ENCODE peak calls at places on chromosomes 16 and 17, in eight cellular contexts. One of them, this sample, is unnamed.

GRCh38 chr16:4884972-4885874 is 37.9 kb downstream of the UBN1 start:
- DNase-seq in MM.1S: no peak
- DNase-seq in neural progenitor cell: no peak
- DNase-seq in PC-3: no peak
- DNase-seq in GM23338: no peak
- DNase-seq in OCI-LY7: no peak
- DNase-seq in HCT116: no peak
- DNase-seq in hepatocyte: no peak
- DNase-seq in this sample: no peak

GRCh38 chr16:58128181-58128631 is 975 bp downstream of the CFAP20 start:
- DNase-seq in GM23338: no peak
- DNase-seq in HCT116: no peak
- DNase-seq in hepatocyte: no peak
- DNase-seq in MM.1S: peak
- DNase-seq in neural progenitor cell: peak
- DNase-seq in OCI-LY7: no peak
- DNase-seq in PC-3: no peak
- DNase-seq in this sample: peak

GRCh38 chr16:10729649-10730048 is 14.0 kb upstream of the NUBP1 start:
- DNase-seq in HCT116: peak
- DNase-seq in PC-3: peak
- DNase-seq in MM.1S: no peak
- DNase-seq in hepatocyte: no peak
- DNase-seq in GM23338: peak
- DNase-seq in OCI-LY7: no peak
- DNase-seq in neural progenitor cell: peak
- DNase-seq in this sample: peak

GRCh38 chr16:56990407-56991286 is 1.3 kb downstream of the NLRC5 start:
- DNase-seq in PC-3: no peak
- DNase-seq in GM23338: no peak
- DNase-seq in neural progenitor cell: no peak
- DNase-seq in HCT116: no peak
- DNase-seq in hepatocyte: no peak
- DNase-seq in OCI-LY7: no peak
- DNase-seq in MM.1S: no peak
- DNase-seq in this sample: peak

GRCh38 chr16:87166934-87167333 is 150.3 kb downstream of the C16orf95 start:
- DNase-seq in HCT116: no peak
- DNase-seq in hepatocyte: no peak
- DNase-seq in neural progenitor cell: no peak
- DNase-seq in GM23338: no peak
- DNase-seq in MM.1S: no peak
- DNase-seq in PC-3: no peak
- DNase-seq in OCI-LY7: no peak
- DNase-seq in this sample: no peak

GRCh38 chr17:75765981-75766380 is 989 bp upstream of the GALK1 start:
- DNase-seq in neural progenitor cell: no peak
- DNase-seq in PC-3: no peak
- DNase-seq in OCI-LY7: no peak
- DNase-seq in hepatocyte: no peak
- DNase-seq in MM.1S: no peak
- DNase-seq in HCT116: no peak
- DNase-seq in GM23338: no peak
- DNase-seq in this sample: no peak

GRCh38 chr17:40612510-40613244 is 34.9 kb downstream of the SMARCE1 start:
- DNase-seq in GM23338: no peak
- DNase-seq in HCT116: no peak
- DNase-seq in hepatocyte: no peak
- DNase-seq in neural progenitor cell: no peak
- DNase-seq in OCI-LY7: no peak
- DNase-seq in PC-3: peak
- DNase-seq in MM.1S: no peak
- DNase-seq in this sample: peak

GRCh38 chr17:38701504-38702165 is 3.4 kb upstream of the MLLT6 start:
- DNase-seq in MM.1S: peak
- DNase-seq in hepatocyte: peak
- DNase-seq in OCI-LY7: peak
- DNase-seq in HCT116: no peak
- DNase-seq in neural progenitor cell: no peak
- DNase-seq in GM23338: peak
- DNase-seq in PC-3: peak
- DNase-seq in this sample: peak

GRCh38 chr17:72661093-72661944 is 431.2 kb downstream of the SLC39A11 start:
- DNase-seq in PC-3: peak
- DNase-seq in neural progenitor cell: no peak
- DNase-seq in HCT116: peak
- DNase-seq in hepatocyte: peak
- DNase-seq in MM.1S: no peak
- DNase-seq in OCI-LY7: no peak
- DNase-seq in GM23338: no peak
- DNase-seq in this sample: no peak

GRCh38 chr16:82533161-82533560 is 93.6 kb upstream of the CDH13 start:
- DNase-seq in neural progenitor cell: no peak
- DNase-seq in OCI-LY7: no peak
- DNase-seq in HCT116: no peak
- DNase-seq in PC-3: no peak
- DNase-seq in hepatocyte: no peak
- DNase-seq in GM23338: no peak
- DNase-seq in MM.1S: no peak
- DNase-seq in this sample: no peak

GRCh38 chr17:59828478-59828760 is 64.3 kb downstream of the TUBD1 start:
- DNase-seq in neural progenitor cell: no peak
- DNase-seq in HCT116: no peak
- DNase-seq in GM23338: no peak
- DNase-seq in hepatocyte: no peak
- DNase-seq in MM.1S: no peak
- DNase-seq in PC-3: no peak
- DNase-seq in OCI-LY7: no peak
- DNase-seq in this sample: no peak

GRCh38 chr17:4897198-4897657 is 2.1 kb upstream of the C17orf107 start:
- DNase-seq in OCI-LY7: no peak
- DNase-seq in MM.1S: no peak
- DNase-seq in PC-3: no peak
- DNase-seq in HCT116: no peak
- DNase-seq in hepatocyte: no peak
- DNase-seq in neural progenitor cell: no peak
- DNase-seq in GM23338: no peak
- DNase-seq in this sample: no peak

GRCh38 chr16:68972008-68972407 is 128.7 kb downstream of the TANGO6 start:
- DNase-seq in hepatocyte: no peak
- DNase-seq in GM23338: peak
- DNase-seq in PC-3: no peak
- DNase-seq in OCI-LY7: no peak
- DNase-seq in HCT116: no peak
- DNase-seq in neural progenitor cell: peak
- DNase-seq in MM.1S: no peak
- DNase-seq in this sample: no peak

GRCh38 chr16:68972720-68973119 is 129.4 kb downstream of the TANGO6 start:
- DNase-seq in OCI-LY7: no peak
- DNase-seq in HCT116: no peak
- DNase-seq in MM.1S: no peak
- DNase-seq in GM23338: peak
- DNase-seq in neural progenitor cell: peak
- DNase-seq in PC-3: peak
- DNase-seq in hepatocyte: peak
- DNase-seq in this sample: peak

GRCh38 chr16:68973611-68974120 is 130.3 kb downstream of the TANGO6 start:
- DNase-seq in neural progenitor cell: peak
- DNase-seq in HCT116: no peak
- DNase-seq in hepatocyte: no peak
- DNase-seq in MM.1S: no peak
- DNase-seq in GM23338: no peak
- DNase-seq in PC-3: no peak
- DNase-seq in OCI-LY7: no peak
- DNase-seq in this sample: no peak

DNA sequence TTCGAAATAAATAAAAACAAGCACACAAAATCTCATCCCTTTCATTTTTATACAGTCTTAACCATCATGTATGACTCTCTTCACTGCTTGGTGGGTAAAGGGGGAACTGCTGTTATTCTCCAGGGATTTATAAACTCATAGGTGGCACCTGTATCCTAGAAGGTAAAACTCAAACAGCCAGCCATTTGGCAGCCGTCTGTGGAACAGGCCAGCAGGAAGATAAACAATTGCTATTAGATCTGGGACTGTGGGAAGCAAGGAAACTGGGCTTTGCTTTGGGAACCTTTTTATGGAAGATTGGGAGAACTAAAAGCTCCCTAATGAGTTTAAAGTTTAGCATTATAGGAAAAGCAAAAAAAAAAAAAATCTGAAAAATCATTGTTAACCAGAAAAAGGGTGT is 126.0 kb downstream of the TANGO6 start:
- DNase-seq in OCI-LY7: no peak
- DNase-seq in GM23338: no peak
- DNase-seq in HCT116: no peak
- DNase-seq in MM.1S: no peak
- DNase-seq in hepatocyte: no peak
- DNase-seq in neural progenitor cell: no peak
- DNase-seq in PC-3: no peak
- DNase-seq in this sample: no peak
- TF ChIP-seq EZH2phosphoT487 in OCI-LY7: no peak
- TF ChIP-seq EZH2phosphoT487 in GM23338: no peak
- TF ChIP-seq EZH2phosphoT487 in HCT116: no peak
- TF ChIP-seq EZH2phosphoT487 in MM.1S: no peak
- TF ChIP-seq EZH2phosphoT487 in hepatocyte: no peak
- TF ChIP-seq EZH2phosphoT487 in neural progenitor cell: no peak
- TF ChIP-seq EZH2phosphoT487 in PC-3: no peak
- TF ChIP-seq EZH2phosphoT487 in this sample: no peak

GRCh38 chr16:51236583-51236982 is 85.5 kb upstream of the SALL1 start:
- DNase-seq in GM23338: peak
- DNase-seq in OCI-LY7: no peak
- DNase-seq in PC-3: no peak
- DNase-seq in HCT116: no peak
- DNase-seq in MM.1S: no peak
- DNase-seq in hepatocyte: no peak
- DNase-seq in neural progenitor cell: no peak
- DNase-seq in this sample: no peak
- TF ChIP-seq EZH2phosphoT487 in GM23338: no peak
- TF ChIP-seq EZH2phosphoT487 in OCI-LY7: no peak
- TF ChIP-seq EZH2phosphoT487 in PC-3: no peak
- TF ChIP-seq EZH2phosphoT487 in HCT116: no peak
- TF ChIP-seq EZH2phosphoT487 in MM.1S: no peak
- TF ChIP-seq EZH2phosphoT487 in hepatocyte: peak
- TF ChIP-seq EZH2phosphoT487 in neural progenitor cell: no peak
- TF ChIP-seq EZH2phosphoT487 in this sample: no peak

DNA sequence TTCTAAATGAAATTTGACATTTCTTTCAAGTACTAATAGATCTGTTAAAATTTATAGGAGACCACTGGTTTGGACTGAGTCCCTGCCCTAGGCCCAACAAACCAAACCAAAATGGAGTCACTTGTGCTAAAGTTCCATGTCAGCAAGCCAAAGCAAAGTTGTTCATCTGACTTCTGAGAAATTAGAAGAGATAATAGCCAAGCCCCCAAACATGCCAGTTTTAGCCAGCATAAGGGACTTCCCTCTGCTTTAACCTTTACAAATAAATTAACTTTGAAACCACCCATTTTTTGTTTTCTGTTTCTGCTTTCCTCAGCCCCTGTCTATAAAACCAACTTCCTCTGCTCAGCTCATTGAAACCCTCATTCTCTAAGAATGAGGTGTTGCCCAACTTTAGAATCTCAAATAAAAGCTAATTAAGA is 18.9 kb downstream of the CDR2 start:
- DNase-seq in PC-3: no peak
- DNase-seq in GM23338: no peak
- DNase-seq in OCI-LY7: no peak
- DNase-seq in MM.1S: peak
- DNase-seq in HCT116: no peak
- DNase-seq in hepatocyte: no peak
- DNase-seq in neural progenitor cell: no peak
- DNase-seq in this sample: peak
- TF ChIP-seq EZH2phosphoT487 in PC-3: no peak
- TF ChIP-seq EZH2phosphoT487 in GM23338: no peak
- TF ChIP-seq EZH2phosphoT487 in OCI-LY7: no peak
- TF ChIP-seq EZH2phosphoT487 in MM.1S: no peak
- TF ChIP-seq EZH2phosphoT487 in HCT116: no peak
- TF ChIP-seq EZH2phosphoT487 in hepatocyte: no peak
- TF ChIP-seq EZH2phosphoT487 in neural progenitor cell: no peak
- TF ChIP-seq EZH2phosphoT487 in this sample: no peak

GRCh38 chr16:85751665-85752501 is 987 bp upstream of the C16orf74 start:
- DNase-seq in hepatocyte: no peak
- DNase-seq in GM23338: no peak
- DNase-seq in OCI-LY7: peak
- DNase-seq in PC-3: peak
- DNase-seq in neural progenitor cell: no peak
- DNase-seq in MM.1S: no peak
- DNase-seq in HCT116: no peak
- DNase-seq in this sample: peak

GRCh38 chr16:85752511-85753420 is 1.9 kb upstream of the C16orf74 start:
- DNase-seq in PC-3: peak
- DNase-seq in GM23338: peak
- DNase-seq in HCT116: no peak
- DNase-seq in OCI-LY7: peak
- DNase-seq in neural progenitor cell: peak
- DNase-seq in MM.1S: no peak
- DNase-seq in hepatocyte: peak
- DNase-seq in this sample: no peak

GRCh38 chr16:85749686-85750020 is 1.2 kb downstream of the C16orf74 start:
- DNase-seq in GM23338: no peak
- DNase-seq in HCT116: no peak
- DNase-seq in PC-3: no peak
- DNase-seq in MM.1S: no peak
- DNase-seq in hepatocyte: no peak
- DNase-seq in neural progenitor cell: no peak
- DNase-seq in OCI-LY7: no peak
- DNase-seq in this sample: no peak

GRCh38 chr16:85750827-85751641 is at the start of gene C16orf74:
- DNase-seq in GM23338: peak
- DNase-seq in OCI-LY7: peak
- DNase-seq in HCT116: no peak
- DNase-seq in PC-3: peak
- DNase-seq in MM.1S: peak
- DNase-seq in neural progenitor cell: peak
- DNase-seq in hepatocyte: peak
- DNase-seq in this sample: peak

DNA sequence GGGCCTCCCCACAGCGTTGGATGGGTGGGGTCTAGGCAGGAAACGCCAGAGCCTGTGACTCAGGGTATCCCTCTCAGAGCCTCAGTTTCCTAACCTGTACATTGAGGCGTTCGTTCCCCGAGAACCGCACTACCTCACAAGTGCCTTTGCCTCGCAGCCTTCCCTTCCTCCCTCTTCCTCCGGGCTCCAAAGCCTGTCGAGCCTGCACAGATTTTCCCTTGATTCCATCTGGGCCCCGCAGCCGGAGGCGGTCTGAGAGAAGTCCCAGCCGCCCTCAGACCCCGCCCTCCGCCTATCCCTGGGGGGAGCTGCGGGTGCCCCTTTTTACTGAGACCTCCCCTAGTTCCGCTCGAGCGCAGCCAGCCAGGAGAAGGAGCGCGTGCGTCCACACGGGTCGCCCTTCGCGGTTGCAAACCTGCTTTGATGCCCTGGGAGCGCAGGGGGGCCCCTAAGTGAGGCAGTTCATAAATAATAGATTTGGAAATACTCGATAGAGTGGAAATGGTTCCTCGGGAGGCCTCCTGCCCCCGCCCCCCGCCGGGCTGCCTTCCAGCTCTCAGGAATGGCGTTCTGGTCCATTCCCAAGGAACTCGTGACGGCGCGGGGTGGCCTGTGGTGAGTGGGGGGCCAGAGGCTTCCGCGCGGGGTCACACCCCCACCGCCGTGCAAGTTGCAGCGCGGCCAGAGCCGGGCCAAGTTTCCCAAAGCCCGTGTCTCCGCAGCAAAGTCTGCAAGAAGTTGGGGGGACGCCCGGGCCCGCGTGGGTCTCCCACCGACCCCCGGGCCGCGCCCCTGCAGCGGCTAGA is 672 bp downstream of the C16orf74 start:
- DNase-seq in PC-3: peak
- DNase-seq in neural progenitor cell: peak
- DNase-seq in OCI-LY7: peak
- DNase-seq in GM23338: peak
- DNase-seq in MM.1S: no peak
- DNase-seq in hepatocyte: peak
- DNase-seq in HCT116: no peak
- DNase-seq in this sample: peak
- TF ChIP-seq EZH2phosphoT487 in PC-3: no peak
- TF ChIP-seq EZH2phosphoT487 in neural progenitor cell: peak
- TF ChIP-seq EZH2phosphoT487 in OCI-LY7: no peak
- TF ChIP-seq EZH2phosphoT487 in GM23338: no peak
- TF ChIP-seq EZH2phosphoT487 in MM.1S: no peak
- TF ChIP-seq EZH2phosphoT487 in hepatocyte: no peak
- TF ChIP-seq EZH2phosphoT487 in HCT116: no peak
- TF ChIP-seq EZH2phosphoT487 in this sample: no peak